ENCODE peak calls at places on chromosome 2, in six cellular contexts. F is Peyer's patch, B is vagina, Y is HepG2, V is heart left ventricle, H is transverse colon. U is an unnamed sample.

GRCh38 chr2:226835796-226836547 is at the start of gene RHBDD1:
- DNase-seq in F (peak; percentile 96), B (peak; percentile 94), Y (peak; percentile 62), V (peak; percentile 97), H (peak; percentile 96), U (peak; percentile 90)

GRCh38 chr2:74843371-74844298 is 9.7 kb downstream of the HK2 start:
- DNase-seq in F (peak; percentile 60), B (no peak), Y (peak; percentile 76), V (no peak), H (peak; percentile 59), U (no peak)

GRCh38 chr2:196957881-196958525 is 31.5 kb upstream of the PGAP1 start:
- DNase-seq in F (no peak), B (no peak), Y (no peak), V (no peak), H (no peak), U (no peak)

GRCh38 chr2:152336854-152337510 is 2.0 kb downstream of the FMNL2 start:
- DNase-seq in F (peak; percentile 48), B (peak; percentile 89), Y (no peak), V (peak; percentile 33), H (peak; percentile 41), U (no peak)

GRCh38 chr2:217366996-217367395 is 507.1 kb upstream of the TNP1 start:
- DNase-seq in F (no peak), B (no peak), Y (no peak), V (no peak), H (no peak), U (no peak)

GRCh38 chr2:99832921-99833320 is 309.5 kb downstream of the AFF3 start:
- DNase-seq in F (no peak), B (no peak), Y (peak; percentile 4), V (no peak), H (no peak), U (no peak)

GRCh38 chr2:158904620-158905177 is 63.7 kb upstream of the TANC1 start:
- DNase-seq in F (no peak), B (no peak), Y (no peak), V (no peak), H (no peak), U (no peak)

GRCh38 chr2:66498597-66498910 is 63.6 kb downstream of the MEIS1 start:
- DNase-seq in F (no peak), B (no peak), Y (no peak), V (no peak), H (no peak), U (no peak)

GRCh38 chr2:221484761-221485499 is 87.2 kb downstream of the EPHA4 start:
- DNase-seq in F (no peak), B (no peak), Y (no peak), V (no peak), H (no peak), U (no peak)

GRCh38 chr2:25301453-25302352 is 40.0 kb downstream of the DNMT3A start:
- DNase-seq in F (no peak), B (no peak), Y (no peak), V (no peak), H (peak; percentile 34), U (no peak)

GRCh38 chr2:88452980-88453582 is 588 bp upstream of the FOXI3 start:
- DNase-seq in F (no peak), B (no peak), Y (no peak), V (no peak), H (no peak), U (no peak)

GRCh38 chr2:219060821-219061791 is at the start of gene IHH:
- DNase-seq in F (peak; percentile 95), B (no peak), Y (no peak), V (no peak), H (peak; percentile 90), U (no peak)

GRCh38 chr2:230865324-230865765 is 603 bp downstream of the ITM2C start:
- DNase-seq in F (no peak), B (no peak), Y (no peak), V (no peak), H (peak; percentile 45), U (no peak)

GRCh38 chr2:174450021-174450816 is 36.6 kb downstream of the GPR155 start:
- DNase-seq in F (no peak), B (no peak), Y (no peak), V (no peak), H (no peak), U (no peak)

GRCh38 chr2:192354512-192355244 is 159.9 kb upstream of the TMEFF2 start:
- DNase-seq in F (no peak), B (no peak), Y (no peak), V (no peak), H (no peak), U (no peak)

GRCh38 chr2:7625392-7626138 is 708.4 kb downstream of the RNF144A start:
- DNase-seq in F (no peak), B (no peak), Y (no peak), V (no peak), H (no peak), U (no peak)

GRCh38 chr2:205701509-205701908 is 19.2 kb downstream of the NRP2 start:
- DNase-seq in F (no peak), B (no peak), Y (no peak), V (no peak), H (no peak), U (no peak)

GRCh38 chr2:221850076-221850475 is 278.0 kb upstream of the EPHA4 start:
- DNase-seq in F (no peak), B (no peak), Y (no peak), V (no peak), H (no peak), U (no peak)

GRCh38 chr2:83103602-83104001 is 1355.5 kb downstream of the SUCLG1 start:
- DNase-seq in F (no peak), B (no peak), Y (no peak), V (no peak), H (no peak), U (no peak)

GRCh38 chr2:224802407-224802806 is 86.2 kb upstream of the CCDC195 start:
- DNase-seq in F (no peak), B (no peak), Y (no peak), V (no peak), H (no peak), U (no peak)

GRCh38 chr2:175464311-175464670 is 282.8 kb upstream of the ATP5MC3 start:
- DNase-seq in F (no peak), B (no peak), Y (no peak), V (no peak), H (no peak), U (no peak)

GRCh38 chr2:96551605-96552283 is 15.2 kb downstream of the ARID5A start:
- DNase-seq in F (no peak), B (no peak), Y (no peak), V (no peak), H (no peak), U (peak; percentile 83)

GRCh38 chr2:102061286-102061699 is 69.5 kb downstream of the IL1R2 start:
- DNase-seq in F (no peak), B (peak; percentile 84), Y (no peak), V (peak; percentile 49), H (no peak), U (no peak)

DNA sequence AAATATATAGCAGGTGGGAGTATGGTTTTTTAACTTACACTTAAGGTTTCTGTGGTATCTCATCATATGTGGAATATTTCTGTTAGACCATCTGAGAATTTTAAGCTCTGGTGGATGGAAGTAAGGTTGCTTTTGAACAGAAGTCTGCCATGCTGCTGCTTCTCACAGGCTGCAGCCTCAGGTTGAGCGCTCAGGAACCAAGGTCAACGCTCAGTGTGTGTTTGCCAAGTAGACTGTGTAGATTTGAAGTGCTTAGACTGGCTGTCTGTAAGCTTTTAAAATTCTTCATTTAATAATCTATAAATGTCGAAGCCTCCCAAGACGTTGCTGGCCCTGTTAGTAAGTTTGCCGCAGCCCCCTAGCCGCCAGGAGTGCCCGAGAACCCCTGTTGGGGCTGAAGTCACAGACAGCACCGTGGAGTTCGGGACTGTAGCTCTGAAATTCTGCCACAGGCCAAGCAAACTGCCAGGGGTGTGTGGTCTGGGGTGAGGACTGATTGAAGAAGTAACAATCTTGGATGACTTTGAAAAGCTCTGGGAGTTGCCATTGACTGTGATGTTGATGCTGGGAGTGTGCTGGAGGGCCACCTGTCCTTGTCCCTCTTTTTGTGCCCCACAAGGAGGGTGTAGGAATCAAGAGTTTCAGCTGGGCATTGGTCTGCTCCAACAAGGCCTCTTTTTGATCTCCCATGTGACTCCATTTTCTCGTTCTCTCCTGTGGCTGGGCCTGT is 26.9 kb downstream of the INPP4A start:
- DNase-seq in F (no peak), B (no peak), Y (no peak), V (no peak), H (no peak), U (no peak)
- TF ChIP-seq POLR2A in F (no peak), B (no peak), Y (no peak), V (no peak), H (no peak), U (no peak)

GRCh38 chr2:237744270-237744612 is 54.3 kb upstream of the RBM44 start:
- DNase-seq in F (no peak), B (no peak), Y (no peak), V (no peak), H (no peak), U (no peak)

GRCh38 chr2:237743561-237744269 is 54.9 kb upstream of the RBM44 start:
- DNase-seq in F (no peak), B (no peak), Y (peak; percentile 97), V (no peak), H (no peak), U (no peak)

GRCh38 chr2:237743024-237743423 is 55.6 kb upstream of the RBM44 start:
- DNase-seq in F (no peak), B (peak; percentile 77), Y (no peak), V (no peak), H (no peak), U (peak; percentile 79)

GRCh38 chr2:237742614-237743013 is 56.0 kb upstream of the RBM44 start:
- DNase-seq in F (no peak), B (no peak), Y (no peak), V (no peak), H (no peak), U (peak; percentile 78)

GRCh38 chr2:237742191-237742590 is 56.4 kb upstream of the RBM44 start:
- DNase-seq in F (peak; percentile 70), B (no peak), Y (peak; percentile 73), V (no peak), H (no peak), U (no peak)
- TF ChIP-seq POLR2A in F (no peak), B (no peak), Y (no peak), V (no peak), H (no peak), U (no peak)

DNA sequence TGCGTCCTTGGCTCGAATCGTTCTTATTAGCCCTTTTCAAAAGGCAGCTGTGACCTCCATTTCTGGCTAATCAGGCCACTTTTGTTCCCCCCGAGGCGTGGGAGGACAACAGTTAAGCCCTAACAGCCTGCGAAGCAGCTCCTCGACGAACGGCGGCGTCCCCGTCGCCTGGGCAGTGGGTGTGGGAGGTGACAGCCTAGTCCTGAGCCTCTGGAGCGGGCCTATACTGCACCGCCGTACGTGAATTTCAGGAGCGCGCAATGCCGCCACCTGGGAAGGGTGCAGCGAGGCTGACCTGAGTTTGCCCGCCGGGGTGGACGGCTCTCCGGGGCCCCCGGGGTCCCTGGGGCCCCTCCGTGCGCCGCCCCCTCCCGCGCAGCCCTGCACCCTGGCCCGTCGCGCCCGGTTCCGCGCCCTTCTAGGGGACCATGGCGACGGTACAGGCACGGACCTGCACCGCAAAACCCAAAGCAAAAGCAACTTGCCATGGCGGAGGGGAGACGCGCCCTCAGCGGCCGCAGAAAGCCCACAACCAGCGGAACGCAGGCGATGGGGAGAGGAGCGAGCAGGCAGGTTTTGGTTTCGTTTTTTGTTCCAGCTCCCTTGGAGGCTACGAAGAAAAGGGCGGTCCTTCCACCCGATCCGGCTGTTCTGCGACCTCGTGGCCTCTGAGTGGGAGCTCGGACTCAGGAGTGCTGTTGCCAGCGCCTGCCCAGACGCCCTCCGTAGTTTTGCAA is at the start of gene RBM43:
- DNase-seq in F (peak; percentile 82), B (peak; percentile 95), Y (peak; percentile 44), V (peak; percentile 92), H (peak; percentile 88), U (peak; percentile 98)
- TF ChIP-seq POLR2A in F (peak; percentile 33), B (no peak), Y (peak; percentile 22), V (no peak), H (peak; percentile 65), U (peak; percentile 3)

GRCh38 chr2:20447437-20448245 is 767 bp downstream of the RHOB start:
- DNase-seq in F (peak; percentile 78), B (peak; percentile 91), Y (no peak), V (peak; percentile 65), H (peak; percentile 57), U (peak; percentile 48)
- TF ChIP-seq POLR2A in F (no peak), B (no peak), Y (peak; percentile 90), V (no peak), H (peak; percentile 64), U (no peak)